ENCODE peak calls at places on chromosomes 16 and 17, in four cellular contexts. H is NCI-H2081; O is GM20000; L is stimulated activated CD8-positive, alpha-beta memory T cell treated with anti-CD3 and anti-CD28 coated beads, Interleukin-4, amount 100 ng/mL, for 24 hours. A is an unnamed sample.

GRCh38 chr17:82866521-82867214 is 26.8 kb upstream of the ZNF750 start:
- DNase-seq in O (no peak), L (no peak), H (peak; percentile 72), A (no peak)

GRCh38 chr16:22123146-22123545 is 30.8 kb downstream of the VWA3A start:
- DNase-seq in O (no peak), L (no peak), H (no peak), A (no peak)

GRCh38 chr16:56625943-56626654 is 518 bp downstream of the MT1E start:
- DNase-seq in H (no peak), O (no peak), L (no peak), A (no peak)

GRCh38 chr16:56369202-56369601 is 56.1 kb downstream of the AMFR start:
- DNase-seq in L (no peak), H (no peak), O (no peak), A (no peak)

GRCh38 chr17:10021239-10021638 is 116.2 kb upstream of the RCVRN start:
- DNase-seq in O (no peak), L (no peak), H (no peak), A (no peak)

GRCh38 chr17:50043290-50044148 is 12.4 kb upstream of the ITGA3 start:
- DNase-seq in H (no peak), O (no peak), L (no peak), A (no peak)

GRCh38 chr17:77066165-77066564 is 74.6 kb upstream of the SEC14L1 start:
- DNase-seq in O (no peak), L (no peak), H (no peak), A (no peak)

GRCh38 chr17:75105269-75106080 is 4.3 kb upstream of the ARMC7 start:
- DNase-seq in L (no peak), H (peak; percentile 75), O (peak; percentile 75), A (no peak)

GRCh38 chr16:88377961-88378360 is 4.8 kb upstream of the ZNF469 start:
- DNase-seq in L (no peak), O (no peak), H (no peak), A (no peak)

GRCh38 chr17:13306310-13306962 is 288.6 kb upstream of the ELAC2 start:
- DNase-seq in H (no peak), L (no peak), O (no peak), A (peak; percentile 67)

GRCh38 chr16:28087675-28088285 is 24.3 kb upstream of the GSG1L start:
- DNase-seq in L (no peak), O (no peak), H (no peak), A (no peak)

GRCh38 chr17:79174905-79175856 is 100.6 kb downstream of the ENGASE start:
- DNase-seq in O (no peak), L (no peak), H (no peak), A (peak; percentile 14)

GRCh38 chr17:80561541-80562114 is 17.0 kb downstream of the RPTOR start:
- DNase-seq in L (no peak), O (no peak), H (no peak), A (no peak)

GRCh38 chr16:72961115-72961832 is 86.7 kb downstream of the ZFHX3 start:
- DNase-seq in O (no peak), H (peak; percentile 55), L (no peak), A (no peak)

GRCh38 chr16:35210681-35211433 is 1751.4 kb downstream of the TP53TG3F start:
- DNase-seq in L (no peak), H (no peak), O (no peak), A (no peak)

GRCh38 chr16:23026777-23027362 is 122.4 kb downstream of the USP31 start:
- DNase-seq in L (no peak), O (no peak), H (no peak), A (peak; percentile 18)

GRCh38 chr17:83186226-83186625 is 106.8 kb downstream of the METRNL start:
- DNase-seq in O (no peak), H (no peak), L (no peak), A (no peak)

GRCh38 chr17:46805771-46806170 is 12.7 kb downstream of the WNT3 start:
- DNase-seq in O (no peak), L (no peak), H (no peak), A (no peak)

GRCh38 chr17:32265192-32265895 is at the start of gene RHBDL3:
- DNase-seq in H (no peak), L (no peak), O (peak; percentile 68), A (no peak)

GRCh38 chr16:3096362-3096761 is 2.7 kb downstream of the ZSCAN10 start:
- DNase-seq in H (no peak), L (no peak), O (peak; percentile 3), A (no peak)

GRCh38 chr17:47295037-47295873 is 28.5 kb upstream of the EFCAB13 start:
- DNase-seq in H (no peak), O (no peak), L (no peak), A (no peak)

GRCh38 chr17:40472733-40473452 is 28.5 kb downstream of the TNS4 start:
- DNase-seq in H (no peak), L (no peak), O (no peak), A (no peak)

GRCh38 chr16:21628772-21629171 is 23.6 kb downstream of the IGSF6 start:
- DNase-seq in H (no peak), O (no peak), L (no peak), A (no peak)

GRCh38 chr17:72237223-72237622 is 116.4 kb downstream of the SOX9 start:
- DNase-seq in L (no peak), H (no peak), O (no peak), A (no peak)

GRCh38 chr17:38507921-38508569 is 79.8 kb downstream of the ARHGAP23 start:
- DNase-seq in L (no peak), H (no peak), O (no peak), A (no peak)

GRCh38 chr17:75418523-75419050 is 13.1 kb upstream of the GRB2 start:
- DNase-seq in L (no peak), O (no peak), H (no peak), A (no peak)

GRCh38 chr16:67708368-67708771 is 10.7 kb downstream of the GFOD2 start:
- DNase-seq in H (no peak), O (no peak), L (no peak), A (no peak)

GRCh38 chr16:87099001-87099740 is 218.0 kb downstream of the C16orf95 start:
- DNase-seq in H (no peak), L (no peak), O (no peak), A (no peak)

GRCh38 chr16:84501077-84501735 is 3.3 kb downstream of the MEAK7 start:
- DNase-seq in O (no peak), L (no peak), H (no peak), A (peak; percentile 14)

GRCh38 chr16:4795181-4795827 is at the start of gene SMIM22:
- DNase-seq in H (peak; percentile 77), O (no peak), L (no peak), A (no peak)

GRCh38 chr16:85840395-85840794 is 40.9 kb downstream of the COX4I1 start:
- DNase-seq in L (no peak), H (no peak), O (no peak), A (no peak)

GRCh38 chr17:58503876-58504275 is 10.6 kb downstream of the MTMR4 start:
- DNase-seq in H (no peak), O (no peak), L (no peak), A (no peak)

GRCh38 chr16:83137326-83137770 is 510.6 kb downstream of the CDH13 start:
- DNase-seq in H (no peak), L (no peak), O (peak; percentile 13), A (no peak)

GRCh38 chr17:36601303-36602029 is at the start of gene MRM1:
- DNase-seq in L (peak; percentile 91), H (peak; percentile 92), O (peak; percentile 95), A (peak; percentile 90)

GRCh38 chr16:89232107-89232506 is 14.6 kb downstream of the ZNF778 start:
- DNase-seq in H (no peak), L (no peak), O (no peak), A (no peak)

GRCh38 chr17:61076649-61077048 is 323.0 kb upstream of the TBX2 start:
- DNase-seq in O (no peak), H (no peak), L (no peak), A (no peak)